ENCODE peak calls at places on chromosome 10, in seven cellular contexts. One of them, this sample, is unnamed.

GRCh38 chr10:58555170-58555929 is 42.7 kb downstream of the BICC1 start:
- DNase-seq in iPS-NIHi11: no peak
- DNase-seq in mesothelial cell of epicardium: no peak
- DNase-seq in Calu3: peak
- DNase-seq in fibroblast of lung: no peak
- DNase-seq in fibroblast of gingiva: no peak
- DNase-seq in stomach: no peak
- DNase-seq in this sample: no peak

GRCh38 chr10:59234814-59235429 is 58.5 kb downstream of the PHYHIPL start:
- DNase-seq in iPS-NIHi11: peak
- DNase-seq in mesothelial cell of epicardium: no peak
- DNase-seq in stomach: no peak
- DNase-seq in Calu3: peak
- DNase-seq in fibroblast of lung: peak
- DNase-seq in fibroblast of gingiva: peak
- DNase-seq in this sample: peak

GRCh38 chr10:124075116-124075955 is 18.1 kb downstream of the CHST15 start:
- DNase-seq in iPS-NIHi11: peak
- DNase-seq in mesothelial cell of epicardium: no peak
- DNase-seq in fibroblast of gingiva: peak
- DNase-seq in Calu3: no peak
- DNase-seq in stomach: no peak
- DNase-seq in fibroblast of lung: no peak
- DNase-seq in this sample: peak

GRCh38 chr10:106609867-106610266 is 554.6 kb downstream of the SORCS1 start:
- DNase-seq in Calu3: no peak
- DNase-seq in fibroblast of lung: no peak
- DNase-seq in mesothelial cell of epicardium: no peak
- DNase-seq in iPS-NIHi11: peak
- DNase-seq in stomach: no peak
- DNase-seq in fibroblast of gingiva: no peak
- DNase-seq in this sample: no peak

GRCh38 chr10:26025500-26025899 is 91.5 kb downstream of the MYO3A start:
- DNase-seq in Calu3: no peak
- DNase-seq in mesothelial cell of epicardium: no peak
- DNase-seq in stomach: no peak
- DNase-seq in iPS-NIHi11: peak
- DNase-seq in fibroblast of gingiva: no peak
- DNase-seq in fibroblast of lung: no peak
- DNase-seq in this sample: no peak

GRCh38 chr10:51246156-51246555 is 171.9 kb downstream of the PRKG1 start:
- DNase-seq in iPS-NIHi11: no peak
- DNase-seq in mesothelial cell of epicardium: no peak
- DNase-seq in stomach: no peak
- DNase-seq in Calu3: no peak
- DNase-seq in fibroblast of lung: peak
- DNase-seq in fibroblast of gingiva: no peak
- DNase-seq in this sample: no peak

GRCh38 chr10:27449571-27449970 is 54.5 kb upstream of the RAB18 start:
- DNase-seq in fibroblast of gingiva: no peak
- DNase-seq in Calu3: no peak
- DNase-seq in mesothelial cell of epicardium: no peak
- DNase-seq in stomach: no peak
- DNase-seq in iPS-NIHi11: no peak
- DNase-seq in fibroblast of lung: no peak
- DNase-seq in this sample: no peak

GRCh38 chr10:78756604-78757442 is 311.9 kb upstream of the ZMIZ1 start:
- DNase-seq in iPS-NIHi11: peak
- DNase-seq in mesothelial cell of epicardium: no peak
- DNase-seq in Calu3: peak
- DNase-seq in fibroblast of lung: peak
- DNase-seq in stomach: peak
- DNase-seq in fibroblast of gingiva: peak
- DNase-seq in this sample: peak

GRCh38 chr10:60974463-60975149 is 30.6 kb upstream of the RHOBTB1 start:
- DNase-seq in fibroblast of gingiva: no peak
- DNase-seq in stomach: no peak
- DNase-seq in iPS-NIHi11: no peak
- DNase-seq in Calu3: no peak
- DNase-seq in mesothelial cell of epicardium: no peak
- DNase-seq in fibroblast of lung: peak
- DNase-seq in this sample: no peak

GRCh38 chr10:84333864-84334451 is 5.6 kb downstream of the CCSER2 start:
- DNase-seq in Calu3: no peak
- DNase-seq in fibroblast of gingiva: no peak
- DNase-seq in iPS-NIHi11: no peak
- DNase-seq in fibroblast of lung: peak
- DNase-seq in mesothelial cell of epicardium: no peak
- DNase-seq in stomach: no peak
- DNase-seq in this sample: no peak

GRCh38 chr10:36634916-36635315 is 490.5 kb upstream of the ANKRD30A start:
- DNase-seq in fibroblast of gingiva: no peak
- DNase-seq in stomach: no peak
- DNase-seq in Calu3: no peak
- DNase-seq in iPS-NIHi11: no peak
- DNase-seq in fibroblast of lung: peak
- DNase-seq in mesothelial cell of epicardium: no peak
- DNase-seq in this sample: no peak

GRCh38 chr10:80413152-80413996 is 5.0 kb downstream of the PRXL2A start:
- DNase-seq in fibroblast of lung: peak
- DNase-seq in iPS-NIHi11: peak
- DNase-seq in mesothelial cell of epicardium: no peak
- DNase-seq in stomach: no peak
- DNase-seq in Calu3: no peak
- DNase-seq in fibroblast of gingiva: peak
- DNase-seq in this sample: no peak

GRCh38 chr10:82278401-82279182 is 403.6 kb downstream of the NRG3 start:
- DNase-seq in fibroblast of lung: no peak
- DNase-seq in iPS-NIHi11: no peak
- DNase-seq in Calu3: no peak
- DNase-seq in stomach: no peak
- DNase-seq in mesothelial cell of epicardium: no peak
- DNase-seq in fibroblast of gingiva: no peak
- DNase-seq in this sample: no peak

GRCh38 chr10:116545756-116546155 is at the start of gene PNLIP:
- DNase-seq in fibroblast of gingiva: no peak
- DNase-seq in Calu3: no peak
- DNase-seq in mesothelial cell of epicardium: no peak
- DNase-seq in iPS-NIHi11: no peak
- DNase-seq in stomach: no peak
- DNase-seq in fibroblast of lung: no peak
- DNase-seq in this sample: no peak

GRCh38 chr10:103855424-103855823 is at the start of gene SH3PXD2A:
- DNase-seq in fibroblast of gingiva: no peak
- DNase-seq in mesothelial cell of epicardium: peak
- DNase-seq in Calu3: peak
- DNase-seq in fibroblast of lung: peak
- DNase-seq in iPS-NIHi11: peak
- DNase-seq in stomach: no peak
- DNase-seq in this sample: no peak

GRCh38 chr10:69317175-69318086 is 39.1 kb downstream of the HK1 start:
- DNase-seq in mesothelial cell of epicardium: no peak
- DNase-seq in Calu3: peak
- DNase-seq in fibroblast of lung: no peak
- DNase-seq in fibroblast of gingiva: no peak
- DNase-seq in stomach: no peak
- DNase-seq in iPS-NIHi11: no peak
- DNase-seq in this sample: peak

GRCh38 chr10:101888251-101888949 is 44.8 kb upstream of the KCNIP2 start:
- DNase-seq in fibroblast of lung: no peak
- DNase-seq in iPS-NIHi11: no peak
- DNase-seq in stomach: no peak
- DNase-seq in fibroblast of gingiva: no peak
- DNase-seq in mesothelial cell of epicardium: no peak
- DNase-seq in Calu3: no peak
- DNase-seq in this sample: peak

GRCh38 chr10:59991661-59992060 is 85.3 kb upstream of the CCDC6 start:
- DNase-seq in fibroblast of lung: peak
- DNase-seq in Calu3: peak
- DNase-seq in fibroblast of gingiva: peak
- DNase-seq in stomach: peak
- DNase-seq in iPS-NIHi11: peak
- DNase-seq in mesothelial cell of epicardium: no peak
- DNase-seq in this sample: peak

GRCh38 chr10:127117125-127117524 is 79.3 kb downstream of the INSYN2A start:
- DNase-seq in fibroblast of lung: peak
- DNase-seq in Calu3: peak
- DNase-seq in stomach: peak
- DNase-seq in fibroblast of gingiva: peak
- DNase-seq in mesothelial cell of epicardium: peak
- DNase-seq in iPS-NIHi11: peak
- DNase-seq in this sample: no peak

GRCh38 chr10:74189999-74190421 is 39.0 kb downstream of the ADK start:
- DNase-seq in fibroblast of lung: peak
- DNase-seq in fibroblast of gingiva: peak
- DNase-seq in Calu3: peak
- DNase-seq in iPS-NIHi11: peak
- DNase-seq in mesothelial cell of epicardium: no peak
- DNase-seq in stomach: no peak
- DNase-seq in this sample: no peak